ENCODE peak calls at places on chromosomes 11 and 22, in six cellular contexts. One of them, this sample, is unnamed.

GRCh38 chr22:45164217-45165123 is 745 bp downstream of the NUP50 start:
- DNase-seq in activated CD8-positive, alpha-beta T cell treated with anti-CD3 and anti-CD28 coated beads for 36 hours: peak
- DNase-seq in progenitor cell of endocrine pancreas: peak
- DNase-seq in upper lobe of right lung: peak
- DNase-seq in brain microvascular endothelial cell: no peak
- DNase-seq in esophagus squamous epithelium: no peak
- DNase-seq in this sample: peak

GRCh38 chr22:36234919-36235318 is 4.4 kb downstream of the APOL2 start:
- DNase-seq in progenitor cell of endocrine pancreas: no peak
- DNase-seq in upper lobe of right lung: no peak
- DNase-seq in brain microvascular endothelial cell: no peak
- DNase-seq in esophagus squamous epithelium: no peak
- DNase-seq in activated CD8-positive, alpha-beta T cell treated with anti-CD3 and anti-CD28 coated beads for 36 hours: no peak
- DNase-seq in this sample: no peak

GRCh38 chr22:23685205-23685784 is 5.5 kb upstream of the RGL4 start:
- DNase-seq in progenitor cell of endocrine pancreas: no peak
- DNase-seq in upper lobe of right lung: no peak
- DNase-seq in activated CD8-positive, alpha-beta T cell treated with anti-CD3 and anti-CD28 coated beads for 36 hours: no peak
- DNase-seq in brain microvascular endothelial cell: no peak
- DNase-seq in esophagus squamous epithelium: no peak
- DNase-seq in this sample: no peak

GRCh38 chr22:26570864-26571525 is 18.9 kb downstream of the TPST2 start:
- DNase-seq in progenitor cell of endocrine pancreas: no peak
- DNase-seq in activated CD8-positive, alpha-beta T cell treated with anti-CD3 and anti-CD28 coated beads for 36 hours: no peak
- DNase-seq in esophagus squamous epithelium: no peak
- DNase-seq in brain microvascular endothelial cell: no peak
- DNase-seq in upper lobe of right lung: no peak
- DNase-seq in this sample: no peak

GRCh38 chr22:43228330-43228729 is 41.4 kb upstream of the TTLL12 start:
- DNase-seq in esophagus squamous epithelium: no peak
- DNase-seq in brain microvascular endothelial cell: peak
- DNase-seq in progenitor cell of endocrine pancreas: no peak
- DNase-seq in activated CD8-positive, alpha-beta T cell treated with anti-CD3 and anti-CD28 coated beads for 36 hours: peak
- DNase-seq in upper lobe of right lung: no peak
- DNase-seq in this sample: peak

GRCh38 chr11:120539681-120540369 is 28.3 kb downstream of the GRIK4 start:
- DNase-seq in activated CD8-positive, alpha-beta T cell treated with anti-CD3 and anti-CD28 coated beads for 36 hours: no peak
- DNase-seq in brain microvascular endothelial cell: no peak
- DNase-seq in upper lobe of right lung: no peak
- DNase-seq in esophagus squamous epithelium: no peak
- DNase-seq in progenitor cell of endocrine pancreas: no peak
- DNase-seq in this sample: no peak

GRCh38 chr11:78268516-78269410 is 80.0 kb downstream of the USP35 start:
- DNase-seq in activated CD8-positive, alpha-beta T cell treated with anti-CD3 and anti-CD28 coated beads for 36 hours: no peak
- DNase-seq in esophagus squamous epithelium: no peak
- DNase-seq in upper lobe of right lung: no peak
- DNase-seq in brain microvascular endothelial cell: no peak
- DNase-seq in progenitor cell of endocrine pancreas: no peak
- DNase-seq in this sample: no peak

GRCh38 chr11:108870373-108871020 is 205.6 kb downstream of the DDX10 start:
- DNase-seq in brain microvascular endothelial cell: peak
- DNase-seq in upper lobe of right lung: no peak
- DNase-seq in activated CD8-positive, alpha-beta T cell treated with anti-CD3 and anti-CD28 coated beads for 36 hours: no peak
- DNase-seq in esophagus squamous epithelium: no peak
- DNase-seq in progenitor cell of endocrine pancreas: no peak
- DNase-seq in this sample: no peak

GRCh38 chr11:126284829-126285228 is 1.9 kb downstream of the TIRAP start:
- DNase-seq in progenitor cell of endocrine pancreas: no peak
- DNase-seq in activated CD8-positive, alpha-beta T cell treated with anti-CD3 and anti-CD28 coated beads for 36 hours: peak
- DNase-seq in esophagus squamous epithelium: peak
- DNase-seq in upper lobe of right lung: no peak
- DNase-seq in brain microvascular endothelial cell: peak
- DNase-seq in this sample: peak

GRCh38 chr11:66881436-66881835 is 24.6 kb downstream of the LRFN4 start:
- DNase-seq in brain microvascular endothelial cell: no peak
- DNase-seq in upper lobe of right lung: no peak
- DNase-seq in progenitor cell of endocrine pancreas: no peak
- DNase-seq in esophagus squamous epithelium: no peak
- DNase-seq in activated CD8-positive, alpha-beta T cell treated with anti-CD3 and anti-CD28 coated beads for 36 hours: no peak
- DNase-seq in this sample: no peak

GRCh38 chr22:47089374-47089773 is 326.9 kb downstream of the TBC1D22A start:
- DNase-seq in activated CD8-positive, alpha-beta T cell treated with anti-CD3 and anti-CD28 coated beads for 36 hours: no peak
- DNase-seq in upper lobe of right lung: no peak
- DNase-seq in brain microvascular endothelial cell: no peak
- DNase-seq in esophagus squamous epithelium: no peak
- DNase-seq in progenitor cell of endocrine pancreas: no peak
- DNase-seq in this sample: no peak

GRCh38 chr11:123137496-123138270 is 57.4 kb downstream of the CLMP start:
- DNase-seq in activated CD8-positive, alpha-beta T cell treated with anti-CD3 and anti-CD28 coated beads for 36 hours: no peak
- DNase-seq in brain microvascular endothelial cell: peak
- DNase-seq in progenitor cell of endocrine pancreas: no peak
- DNase-seq in esophagus squamous epithelium: no peak
- DNase-seq in upper lobe of right lung: peak
- DNase-seq in this sample: peak

GRCh38 chr11:124760205-124760652 is 1.9 kb downstream of the ESAM start:
- DNase-seq in activated CD8-positive, alpha-beta T cell treated with anti-CD3 and anti-CD28 coated beads for 36 hours: no peak
- DNase-seq in upper lobe of right lung: peak
- DNase-seq in esophagus squamous epithelium: no peak
- DNase-seq in brain microvascular endothelial cell: no peak
- DNase-seq in progenitor cell of endocrine pancreas: no peak
- DNase-seq in this sample: peak

GRCh38 chr22:19762315-19763140 is 1.9 kb downstream of the TBX1 start:
- DNase-seq in activated CD8-positive, alpha-beta T cell treated with anti-CD3 and anti-CD28 coated beads for 36 hours: no peak
- DNase-seq in brain microvascular endothelial cell: no peak
- DNase-seq in upper lobe of right lung: no peak
- DNase-seq in esophagus squamous epithelium: no peak
- DNase-seq in progenitor cell of endocrine pancreas: no peak
- DNase-seq in this sample: no peak

GRCh38 chr11:65882191-65883057 is 2.8 kb downstream of the CTSW start:
- DNase-seq in esophagus squamous epithelium: no peak
- DNase-seq in upper lobe of right lung: peak
- DNase-seq in activated CD8-positive, alpha-beta T cell treated with anti-CD3 and anti-CD28 coated beads for 36 hours: no peak
- DNase-seq in brain microvascular endothelial cell: no peak
- DNase-seq in progenitor cell of endocrine pancreas: no peak
- DNase-seq in this sample: no peak

GRCh38 chr22:49372111-49372529 is 455.6 kb downstream of the BRD1 start:
- DNase-seq in upper lobe of right lung: peak
- DNase-seq in brain microvascular endothelial cell: no peak
- DNase-seq in progenitor cell of endocrine pancreas: no peak
- DNase-seq in activated CD8-positive, alpha-beta T cell treated with anti-CD3 and anti-CD28 coated beads for 36 hours: no peak
- DNase-seq in esophagus squamous epithelium: no peak
- DNase-seq in this sample: no peak

GRCh38 chr11:118214210-118214914 is 10.4 kb downstream of the JAML start:
- DNase-seq in progenitor cell of endocrine pancreas: no peak
- DNase-seq in brain microvascular endothelial cell: no peak
- DNase-seq in esophagus squamous epithelium: no peak
- DNase-seq in upper lobe of right lung: no peak
- DNase-seq in activated CD8-positive, alpha-beta T cell treated with anti-CD3 and anti-CD28 coated beads for 36 hours: no peak
- DNase-seq in this sample: no peak

GRCh38 chr11:119615879-119616190 is 113.2 kb downstream of the NECTIN1 start:
- DNase-seq in progenitor cell of endocrine pancreas: no peak
- DNase-seq in activated CD8-positive, alpha-beta T cell treated with anti-CD3 and anti-CD28 coated beads for 36 hours: no peak
- DNase-seq in brain microvascular endothelial cell: no peak
- DNase-seq in esophagus squamous epithelium: no peak
- DNase-seq in upper lobe of right lung: no peak
- DNase-seq in this sample: no peak

GRCh38 chr11:1302041-1302460 is 7.4 kb downstream of the TOLLIP start:
- DNase-seq in activated CD8-positive, alpha-beta T cell treated with anti-CD3 and anti-CD28 coated beads for 36 hours: no peak
- DNase-seq in esophagus squamous epithelium: no peak
- DNase-seq in brain microvascular endothelial cell: no peak
- DNase-seq in progenitor cell of endocrine pancreas: no peak
- DNase-seq in upper lobe of right lung: no peak
- DNase-seq in this sample: no peak

GRCh38 chr22:45227645-45228400 is 12.9 kb downstream of the KIAA0930 start:
- DNase-seq in upper lobe of right lung: no peak
- DNase-seq in esophagus squamous epithelium: no peak
- DNase-seq in brain microvascular endothelial cell: no peak
- DNase-seq in progenitor cell of endocrine pancreas: no peak
- DNase-seq in activated CD8-positive, alpha-beta T cell treated with anti-CD3 and anti-CD28 coated beads for 36 hours: no peak
- DNase-seq in this sample: no peak

GRCh38 chr11:68890490-68891231 is 13.0 kb downstream of the MRPL21 start:
- DNase-seq in esophagus squamous epithelium: no peak
- DNase-seq in activated CD8-positive, alpha-beta T cell treated with anti-CD3 and anti-CD28 coated beads for 36 hours: no peak
- DNase-seq in brain microvascular endothelial cell: peak
- DNase-seq in progenitor cell of endocrine pancreas: no peak
- DNase-seq in upper lobe of right lung: no peak
- DNase-seq in this sample: no peak

GRCh38 chr22:44085743-44086741 is 61.9 kb downstream of the PARVB start:
- DNase-seq in progenitor cell of endocrine pancreas: no peak
- DNase-seq in activated CD8-positive, alpha-beta T cell treated with anti-CD3 and anti-CD28 coated beads for 36 hours: peak
- DNase-seq in brain microvascular endothelial cell: peak
- DNase-seq in upper lobe of right lung: peak
- DNase-seq in esophagus squamous epithelium: no peak
- DNase-seq in this sample: peak

GRCh38 chr11:72191961-72192381 is at the start of gene FOLR1:
- DNase-seq in upper lobe of right lung: peak
- DNase-seq in brain microvascular endothelial cell: no peak
- DNase-seq in esophagus squamous epithelium: no peak
- DNase-seq in activated CD8-positive, alpha-beta T cell treated with anti-CD3 and anti-CD28 coated beads for 36 hours: no peak
- DNase-seq in progenitor cell of endocrine pancreas: no peak
- DNase-seq in this sample: no peak

GRCh38 chr22:36757608-36758220 is 18.2 kb downstream of the IFT27 start:
- DNase-seq in esophagus squamous epithelium: peak
- DNase-seq in brain microvascular endothelial cell: peak
- DNase-seq in upper lobe of right lung: peak
- DNase-seq in activated CD8-positive, alpha-beta T cell treated with anti-CD3 and anti-CD28 coated beads for 36 hours: peak
- DNase-seq in progenitor cell of endocrine pancreas: peak
- DNase-seq in this sample: peak

GRCh38 chr11:12693485-12694181 is 19.4 kb downstream of the TEAD1 start:
- DNase-seq in activated CD8-positive, alpha-beta T cell treated with anti-CD3 and anti-CD28 coated beads for 36 hours: peak
- DNase-seq in upper lobe of right lung: peak
- DNase-seq in brain microvascular endothelial cell: peak
- DNase-seq in esophagus squamous epithelium: no peak
- DNase-seq in progenitor cell of endocrine pancreas: no peak
- DNase-seq in this sample: no peak

GRCh38 chr22:45014658-45015057 is 4.9 kb upstream of the PHF21B start:
- DNase-seq in esophagus squamous epithelium: no peak
- DNase-seq in brain microvascular endothelial cell: no peak
- DNase-seq in activated CD8-positive, alpha-beta T cell treated with anti-CD3 and anti-CD28 coated beads for 36 hours: no peak
- DNase-seq in progenitor cell of endocrine pancreas: no peak
- DNase-seq in upper lobe of right lung: no peak
- DNase-seq in this sample: no peak

GRCh38 chr11:17013548-17014320 is 480 bp downstream of the PLEKHA7 start:
- DNase-seq in activated CD8-positive, alpha-beta T cell treated with anti-CD3 and anti-CD28 coated beads for 36 hours: peak
- DNase-seq in progenitor cell of endocrine pancreas: peak
- DNase-seq in brain microvascular endothelial cell: no peak
- DNase-seq in esophagus squamous epithelium: no peak
- DNase-seq in upper lobe of right lung: peak
- DNase-seq in this sample: peak

GRCh38 chr11:122512688-122513087 is 142.8 kb upstream of the UBASH3B start:
- DNase-seq in upper lobe of right lung: no peak
- DNase-seq in activated CD8-positive, alpha-beta T cell treated with anti-CD3 and anti-CD28 coated beads for 36 hours: no peak
- DNase-seq in progenitor cell of endocrine pancreas: no peak
- DNase-seq in brain microvascular endothelial cell: no peak
- DNase-seq in esophagus squamous epithelium: no peak
- DNase-seq in this sample: no peak

GRCh38 chr11:131370090-131370751 is at the start of gene NTM:
- DNase-seq in activated CD8-positive, alpha-beta T cell treated with anti-CD3 and anti-CD28 coated beads for 36 hours: no peak
- DNase-seq in esophagus squamous epithelium: no peak
- DNase-seq in progenitor cell of endocrine pancreas: no peak
- DNase-seq in brain microvascular endothelial cell: no peak
- DNase-seq in upper lobe of right lung: no peak
- DNase-seq in this sample: no peak

GRCh38 chr22:27418261-27418660 is 383.3 kb downstream of the MN1 start:
- DNase-seq in brain microvascular endothelial cell: no peak
- DNase-seq in activated CD8-positive, alpha-beta T cell treated with anti-CD3 and anti-CD28 coated beads for 36 hours: no peak
- DNase-seq in progenitor cell of endocrine pancreas: no peak
- DNase-seq in esophagus squamous epithelium: no peak
- DNase-seq in upper lobe of right lung: no peak
- DNase-seq in this sample: no peak

GRCh38 chr11:117820516-117820915 is 4.0 kb downstream of the FXYD2 start:
- DNase-seq in brain microvascular endothelial cell: no peak
- DNase-seq in activated CD8-positive, alpha-beta T cell treated with anti-CD3 and anti-CD28 coated beads for 36 hours: no peak
- DNase-seq in progenitor cell of endocrine pancreas: no peak
- DNase-seq in upper lobe of right lung: no peak
- DNase-seq in esophagus squamous epithelium: no peak
- DNase-seq in this sample: no peak

GRCh38 chr11:35541621-35542375 is 16.4 kb upstream of the PAMR1 start:
- DNase-seq in brain microvascular endothelial cell: peak
- DNase-seq in progenitor cell of endocrine pancreas: no peak
- DNase-seq in esophagus squamous epithelium: no peak
- DNase-seq in upper lobe of right lung: no peak
- DNase-seq in activated CD8-positive, alpha-beta T cell treated with anti-CD3 and anti-CD28 coated beads for 36 hours: no peak
- DNase-seq in this sample: no peak

GRCh38 chr11:107689317-107690202 is 22.3 kb downstream of the SLN start:
- DNase-seq in brain microvascular endothelial cell: peak
- DNase-seq in esophagus squamous epithelium: no peak
- DNase-seq in progenitor cell of endocrine pancreas: peak
- DNase-seq in upper lobe of right lung: peak
- DNase-seq in activated CD8-positive, alpha-beta T cell treated with anti-CD3 and anti-CD28 coated beads for 36 hours: peak
- DNase-seq in this sample: peak

GRCh38 chr11:22624742-22625447 is 728 bp downstream of the FANCF start:
- DNase-seq in upper lobe of right lung: peak
- DNase-seq in progenitor cell of endocrine pancreas: peak
- DNase-seq in brain microvascular endothelial cell: peak
- DNase-seq in esophagus squamous epithelium: peak
- DNase-seq in activated CD8-positive, alpha-beta T cell treated with anti-CD3 and anti-CD28 coated beads for 36 hours: peak
- DNase-seq in this sample: peak
- TF ChIP-seq CTCF in upper lobe of right lung: peak
- TF ChIP-seq CTCF in progenitor cell of endocrine pancreas: peak
- TF ChIP-seq CTCF in brain microvascular endothelial cell: peak
- TF ChIP-seq CTCF in esophagus squamous epithelium: no peak
- TF ChIP-seq CTCF in activated CD8-positive, alpha-beta T cell treated with anti-CD3 and anti-CD28 coated beads for 36 hours: no peak
- TF ChIP-seq CTCF in this sample: peak

GRCh38 chr22:30635273-30636225 is at the start of gene SLC35E4:
- DNase-seq in upper lobe of right lung: peak
- DNase-seq in esophagus squamous epithelium: peak
- DNase-seq in activated CD8-positive, alpha-beta T cell treated with anti-CD3 and anti-CD28 coated beads for 36 hours: peak
- DNase-seq in brain microvascular endothelial cell: peak
- DNase-seq in progenitor cell of endocrine pancreas: peak
- DNase-seq in this sample: peak
- TF ChIP-seq CTCF in upper lobe of right lung: peak
- TF ChIP-seq CTCF in esophagus squamous epithelium: peak
- TF ChIP-seq CTCF in activated CD8-positive, alpha-beta T cell treated with anti-CD3 and anti-CD28 coated beads for 36 hours: no peak
- TF ChIP-seq CTCF in brain microvascular endothelial cell: peak
- TF ChIP-seq CTCF in progenitor cell of endocrine pancreas: peak
- TF ChIP-seq CTCF in this sample: no peak

DNA sequence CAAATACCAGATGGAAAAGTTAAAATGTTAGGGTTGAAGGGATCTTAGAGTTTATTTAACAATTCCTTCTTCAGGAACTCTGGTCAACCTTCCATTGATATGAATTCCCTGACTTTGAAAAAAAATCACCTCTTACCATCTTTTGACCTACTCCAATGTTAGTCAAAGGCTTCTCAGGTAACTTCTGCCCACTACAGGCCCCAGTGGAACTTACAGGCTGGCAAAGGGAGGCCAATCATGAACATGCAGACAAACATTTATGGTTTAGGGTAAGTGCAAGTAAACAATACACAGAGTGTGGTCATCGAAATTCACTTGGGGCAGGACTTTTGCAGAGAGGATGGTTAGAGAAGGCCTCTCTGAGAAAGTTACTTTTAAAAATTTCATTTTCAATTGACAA is 45.1 kb downstream of the SYN3 start:
- DNase-seq in esophagus squamous epithelium: no peak
- DNase-seq in upper lobe of right lung: no peak
- DNase-seq in progenitor cell of endocrine pancreas: no peak
- DNase-seq in brain microvascular endothelial cell: no peak
- DNase-seq in activated CD8-positive, alpha-beta T cell treated with anti-CD3 and anti-CD28 coated beads for 36 hours: no peak
- DNase-seq in this sample: no peak
- TF ChIP-seq CTCF in esophagus squamous epithelium: peak
- TF ChIP-seq CTCF in upper lobe of right lung: no peak
- TF ChIP-seq CTCF in progenitor cell of endocrine pancreas: peak
- TF ChIP-seq CTCF in brain microvascular endothelial cell: no peak
- TF ChIP-seq CTCF in activated CD8-positive, alpha-beta T cell treated with anti-CD3 and anti-CD28 coated beads for 36 hours: no peak
- TF ChIP-seq CTCF in this sample: no peak

GRCh38 chr11:73252577-73253191 is 19.5 kb upstream of the P2RY6 start:
- DNase-seq in activated CD8-positive, alpha-beta T cell treated with anti-CD3 and anti-CD28 coated beads for 36 hours: peak
- DNase-seq in esophagus squamous epithelium: no peak
- DNase-seq in upper lobe of right lung: no peak
- DNase-seq in brain microvascular endothelial cell: no peak
- DNase-seq in progenitor cell of endocrine pancreas: no peak
- DNase-seq in this sample: no peak
- TF ChIP-seq CTCF in activated CD8-positive, alpha-beta T cell treated with anti-CD3 and anti-CD28 coated beads for 36 hours: peak
- TF ChIP-seq CTCF in esophagus squamous epithelium: no peak
- TF ChIP-seq CTCF in upper lobe of right lung: no peak
- TF ChIP-seq CTCF in brain microvascular endothelial cell: peak
- TF ChIP-seq CTCF in progenitor cell of endocrine pancreas: peak
- TF ChIP-seq CTCF in this sample: peak

This sample was measured in GM10248.